ENCODE peak calls at places on chromosomes 7 and 10, in five cellular contexts. C is mesendoderm; I is AG04449; F is naive thymus-derived CD4-positive, alpha-beta T cell; V is heart right ventricle. J is an unnamed sample.

GRCh38 chr10:80264081-80265056 is 25.1 kb downstream of the MAT1A start:
- DNase-seq in C (no peak), I (no peak), F (no peak), V (no peak), J (no peak)

GRCh38 chr7:66443946-66444345 is 184.7 kb upstream of the KCTD7 start:
- DNase-seq in C (no peak), I (no peak), F (no peak), V (no peak), J (no peak)

GRCh38 chr7:25852249-25852994 is 299.6 kb upstream of the NFE2L3 start:
- DNase-seq in C (peak; percentile 56), I (no peak), F (no peak), V (peak; percentile 36), J (no peak)

GRCh38 chr10:59575269-59575668 is 134.4 kb downstream of the SLC16A9 start:
- DNase-seq in C (peak; percentile 73), I (no peak), F (no peak), V (no peak), J (no peak)

GRCh38 chr7:150756858-150757257 is 19.6 kb downstream of the GIMAP5 start:
- DNase-seq in C (no peak), I (no peak), F (no peak), V (no peak), J (no peak)

GRCh38 chr10:34407227-34407626 is 407.9 kb downstream of the PARD3 start:
- DNase-seq in C (no peak), I (no peak), F (no peak), V (peak; percentile 19), J (no peak)

GRCh38 chr10:48296699-48297098 is 9.8 kb upstream of the MAPK8 start:
- DNase-seq in C (no peak), I (no peak), F (no peak), V (no peak), J (no peak)

GRCh38 chr10:75179657-75180177 is 30.9 kb upstream of the VDAC2 start:
- DNase-seq in C (no peak), I (no peak), F (no peak), V (no peak), J (no peak)

GRCh38 chr10:73889014-73889413 is 14.7 kb upstream of the CAMK2G start:
- DNase-seq in C (peak; percentile 65), I (peak; percentile 64), F (no peak), V (peak; percentile 42), J (no peak)

DNA sequence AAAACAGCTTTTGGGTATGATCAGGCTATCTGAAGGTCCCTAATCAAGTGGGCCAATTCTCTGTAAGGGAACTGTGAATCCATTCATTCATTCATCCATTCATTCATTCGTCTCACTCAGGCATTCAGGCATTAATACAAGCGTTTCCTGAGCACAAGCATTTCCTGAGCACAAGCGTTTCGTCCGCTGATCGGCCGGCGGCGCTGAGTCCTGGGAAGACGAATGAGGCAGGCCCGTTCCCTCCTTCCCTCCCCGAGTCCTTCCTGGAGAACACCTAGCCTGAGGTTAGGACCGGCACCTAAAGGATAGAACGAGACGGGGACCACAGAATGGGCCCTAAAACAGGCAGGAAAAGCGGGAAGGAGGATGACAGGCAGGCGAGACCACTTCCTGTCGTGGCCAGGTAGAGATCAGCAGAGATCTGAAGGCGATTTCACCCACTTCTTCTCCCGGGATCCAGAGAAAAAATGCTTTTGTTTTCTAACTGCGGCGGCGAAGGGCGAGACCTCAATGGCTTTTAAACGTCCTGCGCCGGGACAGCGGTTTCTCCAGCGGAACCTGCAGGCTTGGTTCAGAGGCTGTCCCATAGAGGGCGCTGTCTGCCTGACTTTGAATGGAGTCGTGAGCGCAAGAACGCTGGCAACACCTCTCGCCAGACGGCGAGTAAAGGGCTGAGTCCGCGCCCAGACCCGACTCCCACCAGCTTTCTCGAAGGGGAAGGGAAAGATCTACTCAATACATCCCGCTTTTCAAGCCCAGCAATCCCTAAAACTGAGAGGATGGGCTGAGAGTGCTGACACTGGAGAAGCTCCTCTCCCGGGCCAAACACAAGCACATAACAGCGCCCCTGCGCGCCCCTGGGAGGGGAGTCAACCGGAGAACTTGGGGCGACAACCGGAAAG is 2.9 kb upstream of the HMX3 start:
- DNase-seq in C (peak; percentile 95), I (no peak), F (peak; percentile 69), V (peak; percentile 81), J (no peak)
- H3K4me3 ChIP-seq in C (peak overlapping the region; percentile 30), I (peak overlapping the region; percentile 38), F (peak overlapping the region; percentile 36), V (peak overlapping the region; percentile 36), J (peak overlapping the region; percentile 3)

GRCh38 chr7:519974-520458 is 370 bp upstream of the PDGFA start:
- DNase-seq in C (peak; percentile 80), I (no peak), F (no peak), V (peak; percentile 65), J (no peak)
- H3K4me3 ChIP-seq in C (no peak overlapping the region), I (peak overlapping the region; percentile 47), F (no peak overlapping the region), V (peak overlapping the region; percentile 61), J (peak overlapping the region; percentile 61)

GRCh38 chr7:55569269-55569663 is 3.0 kb downstream of the VOPP1 start:
- DNase-seq in C (peak; percentile 38), I (no peak), F (no peak), V (no peak), J (no peak)
- H3K4me3 ChIP-seq in C (no peak overlapping the region), I (no peak overlapping the region), F (peak overlapping the region; percentile 45), V (no peak overlapping the region), J (no peak overlapping the region)

GRCh38 chr7:70599446-70600190 is 532.3 kb upstream of the GALNT17 start:
- DNase-seq in C (peak; percentile 41), I (no peak), F (no peak), V (no peak), J (no peak)

GRCh38 chr7:70596575-70596891 is 535.4 kb upstream of the GALNT17 start:
- DNase-seq in C (no peak), I (no peak), F (no peak), V (no peak), J (no peak)

GRCh38 chr7:70597071-70597470 is 534.9 kb upstream of the GALNT17 start:
- DNase-seq in C (no peak), I (no peak), F (no peak), V (no peak), J (no peak)

GRCh38 chr7:70598976-70599375 is 533.0 kb upstream of the GALNT17 start:
- DNase-seq in C (no peak), I (no peak), F (no peak), V (no peak), J (peak; percentile 58)

GRCh38 chr7:70595741-70596574 is 536.0 kb upstream of the GALNT17 start:
- DNase-seq in C (peak; percentile 51), I (no peak), F (no peak), V (no peak), J (no peak)
- H3K4me3 ChIP-seq in C (no peak overlapping the region), I (peak overlapping the region; percentile 43), F (no peak overlapping the region), V (peak overlapping the region; percentile 39), J (peak overlapping the region; percentile 39)

DNA sequence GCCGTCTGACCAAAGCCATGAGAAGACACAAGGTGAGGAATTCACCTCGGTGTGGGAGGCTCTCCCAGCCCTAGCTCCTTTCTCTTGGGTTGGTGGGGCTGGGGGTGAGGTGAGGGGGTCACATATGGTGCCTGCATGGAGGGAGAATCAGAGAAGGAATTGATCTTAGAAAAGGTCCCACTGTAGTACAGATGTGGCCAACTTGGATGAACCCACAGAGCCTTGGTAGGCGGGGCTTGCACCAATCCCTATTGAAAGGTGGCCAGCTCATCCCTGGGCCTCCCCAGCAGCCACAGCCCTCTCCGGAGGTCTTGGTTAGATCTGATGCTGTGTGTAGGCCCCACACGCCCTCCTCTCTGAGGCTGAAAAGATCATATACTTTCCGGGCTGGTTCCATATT is 19.0 kb downstream of the HKDC1 start:
- DNase-seq in C (no peak), I (no peak), F (no peak), V (no peak), J (no peak)
- H3K4me3 ChIP-seq in C (no peak overlapping the region), I (no peak overlapping the region), F (no peak overlapping the region), V (no peak overlapping the region), J (no peak overlapping the region)

GRCh38 chr10:55629792-55630490 is 731.1 kb downstream of the ZWINT start:
- DNase-seq in C (peak; percentile 77), I (no peak), F (no peak), V (no peak), J (no peak)
- H3K4me3 ChIP-seq in C (no peak overlapping the region), I (no peak overlapping the region), F (no peak overlapping the region), V (peak overlapping the region; percentile 58), J (peak overlapping the region; percentile 52)

DNA sequence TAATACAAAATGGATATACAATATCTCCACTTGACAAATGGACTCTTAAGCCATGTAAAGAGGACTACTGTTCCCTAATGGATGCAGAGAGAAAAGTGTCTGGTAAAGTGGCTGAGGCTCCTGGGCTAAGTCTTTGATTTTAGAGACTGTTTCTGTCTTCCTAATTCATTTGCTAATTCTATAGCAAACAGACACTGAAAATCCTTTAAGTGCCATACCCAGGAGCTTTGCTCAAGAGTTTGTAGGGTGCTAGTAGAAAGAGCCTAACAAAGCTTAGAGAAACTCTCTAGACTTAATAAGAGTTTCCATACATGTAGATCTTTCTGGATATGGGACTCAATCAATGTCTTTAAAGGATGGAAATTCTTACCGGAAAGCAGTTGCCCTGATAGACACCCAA is 16.7 kb downstream of the CEP55 start:
- DNase-seq in C (no peak), I (no peak), F (no peak), V (no peak), J (no peak)
- H3K4me3 ChIP-seq in C (no peak overlapping the region), I (no peak overlapping the region), F (no peak overlapping the region), V (no peak overlapping the region), J (no peak overlapping the region)